ENCODE peak calls at places on chromosomes 11 and 22, in five cellular contexts. T, Q, R, I and M are unnamed samples.

GRCh38 chr22:30861131-30861530 is 107.4 kb downstream of the MORC2 start:
- DNase-seq in R (peak), T (no peak), I (no peak), Q (no peak), M (peak)

GRCh38 chr11:47856186-47856585 is 8.0 kb upstream of the NUP160 start:
- DNase-seq in R (no peak), I (no peak), T (peak), Q (no peak), M (no peak)

GRCh38 chr11:13440100-13440855 is 22.7 kb downstream of the BTBD10 start:
- DNase-seq in T (peak), Q (no peak), I (peak), R (no peak), M (no peak)

GRCh38 chr11:3133456-3134217 is 31.5 kb downstream of the OSBPL5 start:
- DNase-seq in Q (no peak), R (no peak), T (no peak), I (no peak), M (no peak)

GRCh38 chr11:57555393-57555792 is 12.1 kb downstream of the UBE2L6 start:
- DNase-seq in I (no peak), R (no peak), T (no peak), Q (no peak), M (no peak)

GRCh38 chr11:43289368-43289767 is 22.4 kb upstream of the API5 start:
- DNase-seq in Q (no peak), I (no peak), R (no peak), T (no peak), M (no peak)

GRCh38 chr11:17354070-17354924 is 2.7 kb downstream of the NCR3LG1 start:
- DNase-seq in R (peak), T (peak), Q (peak), I (peak), M (peak)

GRCh38 chr11:75259711-75260110 is 19.1 kb downstream of the TPBGL start:
- DNase-seq in Q (no peak), I (peak), R (no peak), T (no peak), M (peak)

GRCh38 chr11:93738647-93739081 is 2.6 kb downstream of the TAF1D start:
- DNase-seq in R (no peak), I (peak), Q (no peak), T (no peak), M (no peak)

GRCh38 chr11:132405728-132406127 is 1035.3 kb downstream of the NTM start:
- DNase-seq in R (peak), T (no peak), I (no peak), Q (no peak), M (peak)

GRCh38 chr11:110472858-110473257 is 43.1 kb downstream of the FDX1 start:
- DNase-seq in T (peak), Q (no peak), R (no peak), I (peak), M (no peak)

GRCh38 chr11:2134022-2135010 is 4.9 kb downstream of the IGF2 start:
- DNase-seq in Q (no peak), R (no peak), I (no peak), T (no peak), M (no peak)

GRCh38 chr22:20173246-20173645 is 22.4 kb upstream of the CCDC188 start:
- DNase-seq in Q (no peak), T (no peak), R (no peak), I (no peak), M (no peak)

GRCh38 chr11:44607987-44608386 is 42.5 kb downstream of the CD82 start:
- DNase-seq in T (peak), I (peak), R (no peak), Q (no peak), M (no peak)

GRCh38 chr11:12085371-12086251 is 24.8 kb upstream of the MICAL2 start:
- DNase-seq in T (peak), I (peak), R (no peak), Q (no peak), M (no peak)

GRCh38 chr11:13009476-13009920 is 382 bp downstream of the RASSF10 start:
- DNase-seq in T (no peak), R (no peak), I (peak), Q (peak), M (no peak)

GRCh38 chr22:41302016-41302767 is 867 bp downstream of the ZC3H7B start:
- DNase-seq in T (no peak), Q (peak), R (peak), I (peak), M (no peak)

GRCh38 chr11:2135018-2135569 is 4.1 kb downstream of the IGF2 start:
- DNase-seq in T (no peak), R (no peak), I (no peak), Q (no peak), M (no peak)

GRCh38 chr22:41021655-41022454 is 70.5 kb upstream of the EP300 start:
- DNase-seq in T (peak), I (peak), Q (peak), R (peak), M (peak)

GRCh38 chr11:120566176-120566575 is 54.6 kb downstream of the GRIK4 start:
- DNase-seq in I (no peak), Q (no peak), R (no peak), T (peak), M (peak)

GRCh38 chr11:96227244-96227643 is 115.8 kb downstream of the MAML2 start:
- DNase-seq in Q (no peak), R (no peak), I (no peak), T (no peak), M (no peak)

GRCh38 chr11:69297926-69298777 is 4.2 kb downstream of the MYEOV start:
- DNase-seq in I (peak), T (peak), Q (no peak), R (no peak), M (no peak)

GRCh38 chr11:110497204-110497987 is 67.6 kb downstream of the FDX1 start:
- DNase-seq in Q (no peak), T (no peak), I (no peak), R (no peak), M (no peak)

DNA sequence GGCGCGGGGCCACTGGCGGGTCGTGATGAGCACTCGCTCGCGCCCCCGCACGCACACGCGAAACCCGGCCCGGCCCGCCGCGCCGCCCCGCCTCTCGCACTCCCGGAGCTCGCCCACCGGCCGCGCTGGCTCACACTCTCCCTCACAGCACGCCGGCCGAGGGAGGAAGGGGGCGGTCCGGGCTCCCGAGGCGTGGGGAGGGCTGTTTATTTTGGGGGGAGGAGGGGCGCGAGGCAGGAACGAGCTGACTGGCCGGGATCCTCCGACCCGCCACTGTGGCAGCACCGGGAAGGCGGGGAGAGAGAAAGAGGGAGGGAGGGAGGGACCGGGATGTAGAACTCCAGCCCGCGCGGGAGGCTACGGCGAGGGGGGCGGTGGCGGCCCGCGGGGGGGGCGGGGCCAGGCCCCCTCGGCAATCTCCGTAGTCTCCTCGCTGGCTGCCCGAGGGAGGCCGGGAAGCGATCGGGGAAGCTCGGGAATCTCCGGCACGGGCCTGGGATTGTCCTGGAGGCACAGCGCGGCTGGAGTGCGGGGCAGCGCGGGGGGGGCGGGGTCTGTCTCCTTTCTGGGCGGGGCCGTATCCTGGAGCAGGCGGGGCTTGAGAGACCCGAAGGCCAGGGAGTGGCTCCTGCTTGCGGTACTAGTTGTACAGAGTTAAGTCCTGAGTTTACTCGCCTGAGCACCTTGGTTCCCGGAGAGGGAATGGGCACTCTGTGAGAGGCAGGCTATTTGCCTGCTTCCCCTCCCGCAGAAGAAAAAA is at the start of gene RBFOX2:
- DNase-seq in Q (peak), T (peak), R (peak), I (peak), M (peak)
- H3K14ac ChIP-seq in Q (peak), T (peak), R (no peak), I (peak), M (peak)

GRCh38 chr11:8767466-8768142 is 85.0 kb downstream of the RPL27A start:
- DNase-seq in R (no peak), I (no peak), T (no peak), Q (no peak), M (no peak)
- H2BK15ac ChIP-seq in R (no peak), I (no peak), T (peak), Q (no peak), M (no peak)

DNA sequence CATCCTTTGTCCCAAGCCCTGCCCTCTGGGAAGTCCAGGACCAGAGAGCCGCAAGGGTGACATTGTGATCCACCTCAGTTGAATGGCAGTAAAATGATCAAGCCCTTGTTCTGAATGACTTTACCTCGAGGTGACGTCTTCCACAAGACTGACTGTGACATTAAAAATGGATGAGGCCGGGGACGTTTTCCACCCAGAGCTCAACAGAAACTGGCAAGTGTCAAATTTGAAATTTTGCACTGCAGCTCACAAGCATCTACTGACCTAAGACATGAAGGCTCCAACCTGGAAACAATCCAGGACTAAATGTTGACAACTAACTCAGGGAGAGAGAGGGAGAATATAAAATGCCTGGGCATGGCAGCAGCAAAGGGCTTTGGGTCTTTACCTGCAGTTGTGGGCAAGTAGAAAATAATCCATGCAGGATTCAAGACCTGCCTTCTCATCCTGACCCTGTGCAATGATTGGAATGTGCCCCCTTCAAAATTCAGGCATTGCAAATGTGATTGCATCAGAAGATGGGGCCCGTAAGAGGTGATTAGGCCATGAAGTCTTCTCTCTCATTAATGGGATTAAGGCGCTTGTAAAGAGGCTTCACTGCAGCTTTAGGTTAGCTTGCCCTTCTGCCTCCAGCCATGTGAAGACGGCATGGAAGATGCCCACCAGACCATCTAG is 33.6 kb upstream of the CLMP start:
- DNase-seq in I (no peak), R (no peak), Q (no peak), T (no peak), M (no peak)
- H3K4ac ChIP-seq in I (peak), R (no peak), Q (no peak), T (peak), M (no peak)

GRCh38 chr22:46626911-46627805 is 7.0 kb downstream of the GRAMD4 start:
- DNase-seq in R (peak), I (no peak), Q (no peak), T (no peak), M (peak)
- H3K14ac ChIP-seq in R (no peak), I (no peak), Q (no peak), T (no peak), M (peak)

GRCh38 chr11:130583866-130584265 is 135.4 kb downstream of the ADAMTS15 start:
- DNase-seq in R (no peak), T (no peak), I (no peak), Q (no peak), M (no peak)

GRCh38 chr11:130581631-130582030 is 133.2 kb downstream of the ADAMTS15 start:
- DNase-seq in Q (no peak), R (no peak), T (peak), I (peak), M (no peak)

GRCh38 chr11:130582994-130583393 is 134.5 kb downstream of the ADAMTS15 start:
- DNase-seq in T (no peak), I (no peak), R (no peak), Q (no peak), M (no peak)

GRCh38 chr11:130580372-130580771 is 131.9 kb downstream of the ADAMTS15 start:
- DNase-seq in R (no peak), T (peak), I (peak), Q (peak), M (peak)

GRCh38 chr11:130582176-130582575 is 133.7 kb downstream of the ADAMTS15 start:
- DNase-seq in T (no peak), I (no peak), Q (no peak), R (no peak), M (no peak)
- H2BK15ac ChIP-seq in T (peak), I (no peak), Q (peak), R (no peak), M (no peak)

DNA sequence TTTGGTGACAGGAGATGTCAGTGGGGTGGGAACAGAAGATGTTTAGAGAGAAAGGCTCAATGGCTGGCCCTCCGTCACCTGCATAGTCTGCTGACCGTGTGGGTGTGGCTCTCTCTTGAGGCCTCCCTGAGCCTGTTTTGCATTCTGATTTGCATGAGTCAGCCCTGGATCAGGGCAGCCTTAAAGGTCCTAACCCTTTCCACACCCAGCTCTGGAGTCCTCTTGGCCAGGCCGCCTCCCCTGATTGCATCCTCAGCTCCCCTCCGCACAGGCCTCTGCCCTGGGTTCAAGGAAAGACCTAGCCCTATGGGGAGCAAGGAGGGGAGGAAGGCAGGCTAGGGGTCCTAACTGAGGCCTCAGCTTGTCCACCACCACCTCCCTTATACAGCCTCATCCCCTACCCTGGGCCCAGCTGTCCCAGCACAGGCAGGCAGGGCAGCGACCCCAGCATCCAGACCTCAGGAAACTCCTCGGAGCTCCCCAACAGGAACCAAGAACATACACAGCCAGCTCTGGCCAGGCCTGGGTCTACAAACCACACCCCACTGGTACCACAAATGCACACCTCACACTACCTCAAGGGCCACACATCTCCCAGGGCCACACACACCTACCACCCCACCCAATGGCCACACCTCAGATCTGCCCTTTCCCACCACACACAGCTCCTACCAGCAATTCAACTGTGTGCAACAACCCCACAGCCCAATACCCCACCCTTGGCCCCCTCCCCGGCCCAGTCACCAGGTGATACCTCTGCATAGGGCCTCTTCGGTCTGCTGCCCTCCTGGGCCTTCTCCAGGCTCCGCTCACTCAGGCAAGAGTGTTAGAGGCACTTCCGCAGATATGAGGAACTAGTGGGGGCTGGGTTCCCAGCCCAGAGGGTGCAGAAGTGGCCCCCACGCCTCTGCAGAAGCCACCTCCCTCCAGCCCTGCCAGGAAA is 13.7 kb downstream of the ARAP1 start:
- DNase-seq in Q (no peak), I (peak), R (no peak), T (peak), M (no peak)
- H3K4ac ChIP-seq in Q (no peak), I (peak), R (no peak), T (peak), M (no peak)

DNA sequence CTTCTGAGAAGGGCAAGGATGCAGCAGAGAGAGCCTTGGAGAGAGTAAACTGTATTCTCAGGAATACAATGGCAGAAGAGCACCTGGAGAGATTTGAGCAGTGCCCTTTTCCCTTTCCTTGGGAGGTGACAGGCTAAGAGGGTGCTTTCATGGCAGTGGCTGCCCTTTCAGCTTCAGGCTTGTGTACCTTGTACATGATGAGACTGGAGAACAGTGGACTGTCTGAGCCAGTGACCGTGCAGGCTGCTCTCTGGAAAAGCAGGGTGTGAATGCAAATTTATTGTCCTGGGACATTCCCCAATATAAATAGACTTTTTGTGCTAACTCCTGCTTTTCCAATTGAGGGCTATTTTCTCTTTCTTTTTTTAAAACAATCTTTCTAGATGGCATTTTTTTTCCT is 99.3 kb downstream of the TRIM44 start:
- DNase-seq in R (no peak), T (no peak), Q (no peak), I (no peak), M (no peak)
- H3K14ac ChIP-seq in R (no peak), T (no peak), Q (no peak), I (peak), M (no peak)

GRCh38 chr11:118791015-118791960 is at the start of gene DDX6:
- DNase-seq in I (peak), Q (peak), T (peak), R (peak), M (peak)
- H2BK15ac ChIP-seq in I (peak), Q (peak), T (peak), R (no peak), M (peak)

DNA sequence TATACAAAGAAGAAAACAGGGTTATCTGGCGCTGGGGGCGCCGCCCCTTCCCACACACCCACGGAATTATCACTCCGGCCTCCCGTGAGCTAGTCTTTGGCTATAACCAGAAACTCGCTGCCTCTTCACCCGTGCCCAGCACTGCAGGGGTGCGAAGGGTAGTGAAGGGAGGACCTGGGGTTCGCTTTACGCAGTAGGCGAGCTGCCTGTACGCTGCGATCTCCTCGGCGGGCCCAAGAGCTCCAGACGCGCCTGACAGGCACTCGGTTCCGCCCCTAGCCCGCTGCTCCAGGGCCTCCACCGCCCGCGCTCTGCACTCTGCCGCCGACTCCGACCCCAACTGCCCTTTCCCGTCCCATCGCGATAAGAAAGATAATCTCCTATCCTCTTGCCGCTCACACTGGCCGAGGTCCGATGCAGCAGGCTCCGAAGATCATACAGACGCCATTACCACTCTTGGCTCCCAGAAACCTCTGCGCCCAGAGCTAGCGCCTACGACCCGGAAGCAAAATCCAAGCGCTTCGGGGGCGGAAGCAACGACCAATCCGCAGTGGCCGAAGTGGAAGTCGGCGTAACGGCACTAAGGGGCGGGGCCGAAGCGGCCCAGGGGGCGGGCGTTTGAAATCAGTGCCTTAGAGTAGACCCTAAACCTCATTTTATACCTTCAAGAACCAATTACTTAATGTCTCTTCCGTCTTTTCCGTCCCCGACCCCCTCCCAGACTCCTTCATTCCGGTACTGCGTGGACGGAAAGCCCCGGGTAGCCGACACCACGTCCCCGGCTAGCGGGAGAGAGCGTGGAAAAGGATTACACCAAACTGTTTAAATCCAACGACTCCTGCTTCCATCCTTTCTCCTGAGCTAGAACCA is at the start of the genes CWC15 and KDM4D:
- DNase-seq in I (peak), Q (peak), R (peak), T (peak), M (peak)
- H3K4ac ChIP-seq in I (peak), Q (no peak), R (no peak), T (peak), M (no peak)

DNA sequence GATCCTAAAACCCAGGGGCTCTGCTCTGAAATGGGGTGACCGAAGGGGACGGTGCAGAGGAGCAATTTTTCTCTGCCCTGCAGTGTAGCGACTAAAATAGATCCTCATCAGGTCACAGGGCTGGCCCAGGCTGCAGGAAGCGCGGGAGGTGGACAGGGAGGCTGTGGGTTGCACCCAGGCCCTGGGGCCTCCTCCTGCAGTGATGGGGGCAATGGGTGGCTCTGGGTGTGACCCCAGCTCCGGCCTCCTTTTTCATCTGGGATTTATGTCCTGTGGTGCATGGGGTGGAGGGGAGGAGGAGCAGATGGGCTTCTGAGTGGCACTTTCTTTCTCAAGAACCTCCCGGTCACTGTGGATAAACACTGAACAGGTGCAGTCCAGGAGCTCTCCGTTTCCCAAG is 127.6 kb downstream of the CACNA1I start:
- DNase-seq in T (no peak), Q (no peak), R (no peak), I (no peak), M (no peak)
- H3K14ac ChIP-seq in T (no peak), Q (no peak), R (no peak), I (no peak), M (no peak)